ENCODE peak calls at places on chromosomes 1 and 21, in ten cellular contexts. U is SK-N-SH, K is KBM-7, D is AML-193, S is activated T-cell treated with anti-CD3 and anti-CD28 coated beads for 24 hours, Z is HEK293T, H is renal cortical epithelial cell, R is breast epithelium, G is H54, X is memory B cell. T is an unnamed sample.

GRCh38 chr1:98367426-98367825 is 294.1 kb upstream of the SNX7 start:
- DNase-seq in S (no peak), X (no peak), G (no peak), H (no peak), R (no peak), K (no peak), D (no peak), Z (no peak), U (no peak), T (no peak)

GRCh38 chr1:202249846-202250245 is 56.2 kb downstream of the LGR6 start:
- DNase-seq in U (no peak), H (no peak), R (peak), S (no peak), Z (no peak), K (no peak), X (no peak), D (no peak), G (no peak), T (no peak)

GRCh38 chr1:117675907-117676430 is 70.1 kb downstream of the TENT5C start:
- DNase-seq in X (no peak), K (no peak), D (no peak), H (no peak), G (no peak), U (no peak), R (no peak), Z (no peak), S (no peak), T (no peak)

GRCh38 chr1:147496571-147496970 is 44.7 kb upstream of the BCL9 start:
- DNase-seq in U (peak), G (peak), H (peak), X (no peak), S (no peak), R (no peak), Z (peak), D (no peak), K (peak), T (no peak)

GRCh38 chr1:54199151-54199764 is 572 bp downstream of the CYB5RL start:
- DNase-seq in S (no peak), G (no peak), U (no peak), X (no peak), K (peak), Z (no peak), H (no peak), D (no peak), R (no peak), T (no peak)

GRCh38 chr1:202952818-202953217 is 5.3 kb downstream of the ADIPOR1 start:
- DNase-seq in K (peak), S (no peak), R (no peak), D (peak), U (no peak), H (peak), G (peak), X (no peak), Z (no peak), T (peak)

GRCh38 chr1:91744973-91745648 is 140.8 kb downstream of the TGFBR3 start:
- DNase-seq in S (no peak), X (no peak), R (no peak), U (no peak), D (no peak), H (no peak), Z (no peak), K (no peak), G (no peak), T (no peak)

GRCh38 chr1:55825486-55825885 is 610.3 kb upstream of the USP24 start:
- DNase-seq in U (no peak), G (no peak), Z (no peak), R (no peak), H (no peak), D (no peak), S (no peak), X (no peak), K (no peak), T (no peak)

GRCh38 chr1:183686228-183686627 is 33.1 kb upstream of the APOBEC4 start:
- DNase-seq in D (no peak), U (no peak), Z (no peak), K (no peak), S (no peak), X (no peak), R (no peak), G (no peak), H (no peak), T (no peak)

GRCh38 chr1:200873671-200874397 is 1.1 kb downstream of the GPR25 start:
- DNase-seq in U (no peak), X (no peak), H (no peak), G (no peak), D (no peak), K (no peak), R (no peak), S (no peak), Z (no peak), T (no peak)

GRCh38 chr1:234963180-234963903 is 165.3 kb downstream of the TOMM20 start:
- DNase-seq in X (peak), R (peak), S (peak), G (peak), D (peak), U (no peak), K (peak), Z (no peak), H (peak), T (peak)

GRCh38 chr1:85343213-85343611 is 66.8 kb upstream of the BCL10 start:
- DNase-seq in D (no peak), R (no peak), U (no peak), G (no peak), Z (no peak), K (no peak), H (no peak), X (no peak), S (no peak), T (no peak)

GRCh38 chr1:236302941-236303340 is 21.2 kb upstream of the ERO1B start:
- DNase-seq in G (no peak), U (no peak), D (no peak), K (no peak), S (no peak), R (no peak), Z (no peak), H (no peak), X (no peak), T (no peak)

GRCh38 chr1:205444931-205445652 is 10.8 kb downstream of the BLACAT1 start:
- DNase-seq in H (peak), K (peak), G (no peak), S (no peak), Z (no peak), R (no peak), U (no peak), D (no peak), X (no peak), T (peak)

GRCh38 chr1:226938903-226939438 is 1.1 kb upstream of the COQ8A start:
- DNase-seq in S (no peak), H (peak), G (no peak), X (no peak), R (no peak), Z (no peak), K (peak), D (peak), U (no peak), T (peak)

GRCh38 chr21:45981641-45982255 is at the start of gene COL6A1:
- DNase-seq in H (no peak), D (no peak), Z (peak), X (no peak), R (peak), U (peak), S (no peak), K (peak), G (peak), T (peak)

GRCh38 chr1:41151846-41152245 is 90.3 kb downstream of the SCMH1 start:
- DNase-seq in S (no peak), G (no peak), X (no peak), D (no peak), K (no peak), R (no peak), U (no peak), Z (no peak), H (peak), T (no peak)

GRCh38 chr1:99600782-99601181 is 45.1 kb upstream of the PALMD start:
- DNase-seq in H (peak), R (no peak), U (no peak), G (no peak), X (no peak), S (no peak), Z (no peak), K (no peak), D (no peak), T (no peak)

GRCh38 chr1:88982055-88982454 is 10.4 kb downstream of the KYAT3 start:
- DNase-seq in S (no peak), U (no peak), H (peak), K (no peak), X (no peak), Z (no peak), G (no peak), D (no peak), R (no peak), T (no peak)

GRCh38 chr21:16913010-16913409 is 599.8 kb upstream of the CXADR start:
- DNase-seq in R (no peak), S (no peak), D (no peak), H (peak), Z (no peak), K (no peak), U (peak), G (no peak), X (no peak), T (no peak)

GRCh38 chr1:78375996-78376395 is 114.8 kb upstream of the PTGFR start:
- DNase-seq in R (no peak), G (no peak), K (no peak), D (no peak), H (peak), U (no peak), S (no peak), Z (no peak), X (no peak), T (no peak)

GRCh38 chr1:24857528-24858133 is 72.4 kb downstream of the RUNX3 start:
- DNase-seq in S (no peak), Z (no peak), G (no peak), X (no peak), U (no peak), K (no peak), D (no peak), R (no peak), H (no peak), T (no peak)

GRCh38 chr1:175839678-175840669 is 96.6 kb upstream of the TNR start:
- DNase-seq in Z (no peak), R (no peak), U (peak), S (no peak), X (no peak), D (no peak), H (peak), K (no peak), G (no peak), T (peak)

GRCh38 chr1:61993331-61993961 is 201.2 kb upstream of the L1TD1 start:
- DNase-seq in X (no peak), Z (no peak), K (no peak), S (no peak), U (no peak), H (peak), R (no peak), D (no peak), G (no peak), T (no peak)

GRCh38 chr1:115462677-115463076 is 124.6 kb upstream of the NGF start:
- DNase-seq in K (no peak), X (no peak), H (no peak), D (no peak), G (no peak), R (no peak), S (no peak), Z (no peak), U (no peak), T (peak)

GRCh38 chr1:227896710-227897655 is 50.7 kb downstream of the WNT9A start:
- DNase-seq in U (no peak), R (peak), K (no peak), X (no peak), H (no peak), Z (no peak), S (no peak), G (no peak), D (no peak), T (no peak)

GRCh38 chr21:37060296-37060695 is 12.6 kb downstream of the PIGP start:
- DNase-seq in D (no peak), H (peak), S (no peak), U (peak), R (no peak), K (no peak), G (peak), X (no peak), Z (peak), T (peak)

GRCh38 chr1:6026095-6026809 is 19.4 kb upstream of the KCNAB2 start:
- DNase-seq in U (no peak), S (peak), X (peak), G (no peak), K (peak), Z (no peak), H (peak), R (no peak), D (peak), T (peak)

GRCh38 chr1:54331843-54332688 is 74.1 kb downstream of the SSBP3 start:
- DNase-seq in R (no peak), H (no peak), U (peak), K (no peak), Z (no peak), D (no peak), G (no peak), S (no peak), X (no peak), T (no peak)

T was measured in MV-4-11.